ENCODE peak calls at places on chromosomes 4 and X, in five cellular contexts. F is neuronal stem cell, U is IMR-90, M is trophoblast cell, N is mesenchymal stem cell. P is an unnamed sample.

GRCh38 chr4:174450051-174450450 is 72.2 kb downstream of the HPGD start:
- DNase-seq in F (no peak), U (no peak), M (peak), N (peak), P (no peak)

GRCh38 chrX:126137899-126138298 is 28.2 kb downstream of the DCAF12L2 start:
- DNase-seq in F (no peak), U (no peak), M (peak), N (no peak), P (no peak)

GRCh38 chr4:10998826-10999225 is 314.3 kb upstream of the CLNK start:
- DNase-seq in F (no peak), U (no peak), M (no peak), N (peak), P (no peak)

GRCh38 chr4:54929459-54929858 is 195.9 kb downstream of the KDR start:
- DNase-seq in F (no peak), U (no peak), M (no peak), N (no peak), P (no peak)

GRCh38 chr4:16442296-16442695 is 216.0 kb upstream of the TAPT1 start:
- DNase-seq in F (no peak), U (no peak), M (no peak), N (no peak), P (no peak)

GRCh38 chrX:48698306-48698705 is 1.8 kb downstream of the SUV39H1 start:
- DNase-seq in F (no peak), U (no peak), M (peak), N (no peak), P (no peak)

GRCh38 chr4:88216395-88216794 is 58.0 kb upstream of the ABCG2 start:
- DNase-seq in F (no peak), U (no peak), M (peak), N (no peak), P (no peak)

GRCh38 chr4:140046037-140046436 is 107.9 kb downstream of the MAML3 start:
- DNase-seq in F (no peak), U (no peak), M (no peak), N (no peak), P (no peak)

GRCh38 chr4:187995322-187996207 is at the start of gene ZFP42:
- DNase-seq in F (no peak), U (no peak), M (peak), N (no peak), P (peak)

GRCh38 chrX:101550362-101550761 is at the start of gene ARMCX1:
- DNase-seq in F (peak), U (peak), M (peak), N (peak), P (peak)

GRCh38 chr4:103364066-103364465 is 165.9 kb upstream of the CENPE start:
- DNase-seq in F (peak), U (no peak), M (peak), N (no peak), P (no peak)

GRCh38 chrX:66162331-66162822 is 1.7 kb upstream of the HEPH start:
- DNase-seq in F (no peak), U (no peak), M (no peak), N (no peak), P (no peak)

GRCh38 chrX:39398215-39398972 is 597.1 kb downstream of the MID1IP1 start:
- DNase-seq in F (no peak), U (no peak), M (no peak), N (no peak), P (no peak)

GRCh38 chr4:19492611-19493010 is 759.1 kb upstream of the SLIT2 start:
- DNase-seq in F (no peak), U (peak), M (peak), N (no peak), P (no peak)

GRCh38 chr4:33911951-33912350 is 2332.4 kb downstream of the ARAP2 start:
- DNase-seq in F (no peak), U (no peak), M (no peak), N (no peak), P (no peak)

GRCh38 chrX:44382871-44383270 is 39.4 kb upstream of the EFHC2 start:
- DNase-seq in F (no peak), U (peak), M (no peak), N (no peak), P (no peak)

GRCh38 chrX:21479695-21480280 is 105.6 kb downstream of the CNKSR2 start:
- DNase-seq in F (peak), U (peak), M (peak), N (peak), P (no peak)

GRCh38 chr4:132344924-132345828 is 803.9 kb upstream of the PCDH10 start:
- DNase-seq in F (no peak), U (no peak), M (peak), N (no peak), P (no peak)

GRCh38 chrX:137565921-137566745 is at the start of gene ZIC3:
- DNase-seq in F (no peak), U (no peak), M (no peak), N (peak), P (peak)

GRCh38 chrX:137566746-137567473 is 983 bp downstream of the ZIC3 start:
- DNase-seq in F (no peak), U (no peak), M (no peak), N (no peak), P (no peak)

GRCh38 chrX:137568741-137569469 is 3.0 kb downstream of the ZIC3 start:
- DNase-seq in F (no peak), U (no peak), M (no peak), N (no peak), P (peak)

GRCh38 chrX:137567474-137568232 is 1.7 kb downstream of the ZIC3 start:
- DNase-seq in F (no peak), U (no peak), M (no peak), N (no peak), P (no peak)

GRCh38 chrX:137569470-137569891 is 3.6 kb downstream of the ZIC3 start:
- DNase-seq in F (no peak), U (no peak), M (no peak), N (no peak), P (no peak)
- H3K18ac ChIP-seq in F (no peak), U (no peak), M (no peak), N (no peak), P (no peak)

GRCh38 chr4:99979872-99980271 is 29.8 kb upstream of the H2AZ1 start:
- DNase-seq in F (no peak), U (peak), M (peak), N (peak), P (no peak)
- H3K18ac ChIP-seq in F (no peak), U (no peak), M (no peak), N (no peak), P (no peak)

GRCh38 chrX:69097451-69098236 is 67.6 kb downstream of the PJA1 start:
- DNase-seq in F (no peak), U (no peak), M (peak), N (no peak), P (no peak)
- H3K18ac ChIP-seq in F (peak), U (no peak), M (peak), N (no peak), P (no peak)

GRCh38 chr4:76489799-76490176 is 54.8 kb downstream of the SHROOM3 start:
- DNase-seq in F (no peak), U (no peak), M (no peak), N (no peak), P (no peak)

GRCh38 chr4:76488905-76489798 is 54.1 kb downstream of the SHROOM3 start:
- DNase-seq in F (no peak), U (peak), M (no peak), N (peak), P (no peak)

GRCh38 chr4:76485450-76485849 is 50.4 kb downstream of the SHROOM3 start:
- DNase-seq in F (no peak), U (no peak), M (peak), N (peak), P (peak)

GRCh38 chr4:76484654-76485053 is 49.6 kb downstream of the SHROOM3 start:
- DNase-seq in F (no peak), U (no peak), M (no peak), N (no peak), P (no peak)

DNA sequence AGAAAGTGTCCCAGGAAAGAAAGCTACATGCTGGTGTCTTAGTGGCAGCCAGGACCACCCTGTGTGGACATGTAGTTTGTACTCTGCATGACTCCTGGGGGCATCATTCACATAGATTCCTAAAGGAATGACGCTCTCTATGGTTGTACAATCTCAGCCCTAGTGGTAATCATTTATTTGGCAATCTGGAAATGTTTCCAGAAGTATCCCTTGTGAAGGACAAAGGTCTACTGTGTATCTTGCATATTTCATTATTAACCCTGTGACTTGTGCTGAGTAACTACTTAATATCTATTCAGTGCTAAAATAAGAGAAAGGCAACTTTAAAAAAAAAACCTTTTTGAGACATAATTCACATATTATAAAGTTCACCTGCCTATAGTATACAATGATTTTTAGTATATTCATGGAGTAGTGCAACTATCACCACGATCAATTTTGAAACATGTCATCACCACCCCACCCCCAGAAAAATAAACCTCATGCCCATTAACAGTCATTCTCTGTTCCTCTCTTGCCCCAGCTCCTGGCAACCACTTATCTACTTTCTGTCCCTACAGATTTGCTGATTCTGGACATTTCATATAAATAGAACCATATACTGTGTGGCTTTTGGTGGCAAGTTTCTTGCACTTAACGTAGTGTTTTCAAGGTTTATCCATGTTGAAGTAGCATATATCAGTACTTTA is 51.7 kb downstream of the SHROOM3 start:
- DNase-seq in F (no peak), U (no peak), M (no peak), N (no peak), P (no peak)
- H3K18ac ChIP-seq in F (no peak), U (no peak), M (no peak), N (no peak), P (no peak)

P was measured in H1.